ENCODE peak calls at places on chromosomes 1 and 21, in seven cellular contexts. One of them, this sample, is unnamed. For H3K27me3, the result is how much of the 10 kb centered on the place peaks cover.

GRCh38 chr1:175168782-175169181 is 23.8 kb downstream of the KIAA0040 start:
- DNase-seq in PC-3: no peak
- DNase-seq in H1: no peak
- DNase-seq in lower lobe of right lung: no peak
- DNase-seq in IMR-90: no peak
- DNase-seq in left lung: no peak
- DNase-seq in brain microvascular endothelial cell: no peak
- DNase-seq in this sample: no peak

GRCh38 chr1:2108213-2108876 is 58.1 kb downstream of the PRKCZ start:
- DNase-seq in PC-3: peak
- DNase-seq in H1: peak
- DNase-seq in lower lobe of right lung: peak
- DNase-seq in IMR-90: peak
- DNase-seq in left lung: peak
- DNase-seq in brain microvascular endothelial cell: peak
- DNase-seq in this sample: no peak

GRCh38 chr1:182789138-182790076 is at the start of gene NPL:
- DNase-seq in PC-3: peak
- DNase-seq in H1: peak
- DNase-seq in lower lobe of right lung: peak
- DNase-seq in IMR-90: peak
- DNase-seq in left lung: peak
- DNase-seq in brain microvascular endothelial cell: peak
- DNase-seq in this sample: no peak

GRCh38 chr1:89405275-89405929 is 41.5 kb downstream of the GBP6 start:
- DNase-seq in PC-3: no peak
- DNase-seq in H1: peak
- DNase-seq in lower lobe of right lung: no peak
- DNase-seq in IMR-90: no peak
- DNase-seq in left lung: no peak
- DNase-seq in brain microvascular endothelial cell: no peak
- DNase-seq in this sample: no peak

GRCh38 chr1:168582690-168583325 is 6.4 kb downstream of the XCL1 start:
- DNase-seq in PC-3: peak
- DNase-seq in H1: no peak
- DNase-seq in lower lobe of right lung: no peak
- DNase-seq in IMR-90: peak
- DNase-seq in left lung: no peak
- DNase-seq in brain microvascular endothelial cell: no peak
- DNase-seq in this sample: no peak

GRCh38 chr1:159924025-159924790 is 1.1 kb downstream of the TAGLN2 start:
- DNase-seq in PC-3: peak
- DNase-seq in H1: no peak
- DNase-seq in lower lobe of right lung: peak
- DNase-seq in IMR-90: peak
- DNase-seq in left lung: peak
- DNase-seq in brain microvascular endothelial cell: peak
- DNase-seq in this sample: peak

GRCh38 chr1:22877980-22878379 is 94.7 kb downstream of the LACTBL1 start:
- DNase-seq in PC-3: no peak
- DNase-seq in H1: no peak
- DNase-seq in lower lobe of right lung: no peak
- DNase-seq in IMR-90: no peak
- DNase-seq in left lung: no peak
- DNase-seq in brain microvascular endothelial cell: no peak
- DNase-seq in this sample: no peak

GRCh38 chr21:43802713-43803313 is 13.4 kb downstream of the RRP1 start:
- DNase-seq in PC-3: no peak
- DNase-seq in H1: no peak
- DNase-seq in lower lobe of right lung: no peak
- DNase-seq in IMR-90: no peak
- DNase-seq in left lung: no peak
- DNase-seq in brain microvascular endothelial cell: no peak
- DNase-seq in this sample: no peak

GRCh38 chr1:221598122-221598521 is 143.8 kb downstream of the DUSP10 start:
- DNase-seq in PC-3: no peak
- DNase-seq in H1: no peak
- DNase-seq in lower lobe of right lung: no peak
- DNase-seq in IMR-90: no peak
- DNase-seq in left lung: no peak
- DNase-seq in brain microvascular endothelial cell: no peak
- DNase-seq in this sample: no peak

GRCh38 chr1:4216231-4216630 is 316.2 kb upstream of the C1orf174 start:
- DNase-seq in PC-3: no peak
- DNase-seq in H1: no peak
- DNase-seq in lower lobe of right lung: no peak
- DNase-seq in IMR-90: no peak
- DNase-seq in left lung: no peak
- DNase-seq in brain microvascular endothelial cell: no peak
- DNase-seq in this sample: no peak

GRCh38 chr1:175841613-175842234 is 98.3 kb upstream of the TNR start:
- DNase-seq in PC-3: no peak
- DNase-seq in H1: no peak
- DNase-seq in lower lobe of right lung: no peak
- DNase-seq in IMR-90: no peak
- DNase-seq in left lung: no peak
- DNase-seq in brain microvascular endothelial cell: no peak
- DNase-seq in this sample: no peak

GRCh38 chr1:40769815-40770214 is 13.8 kb upstream of the KCNQ4 start:
- DNase-seq in PC-3: no peak
- DNase-seq in H1: no peak
- DNase-seq in lower lobe of right lung: no peak
- DNase-seq in IMR-90: no peak
- DNase-seq in left lung: no peak
- DNase-seq in brain microvascular endothelial cell: no peak
- DNase-seq in this sample: no peak

GRCh38 chr1:218380125-218380977 is 35.2 kb downstream of the TGFB2 start:
- DNase-seq in PC-3: peak
- DNase-seq in H1: no peak
- DNase-seq in lower lobe of right lung: peak
- DNase-seq in IMR-90: peak
- DNase-seq in left lung: no peak
- DNase-seq in brain microvascular endothelial cell: peak
- DNase-seq in this sample: peak

GRCh38 chr21:27275294-27275927 is 308.5 kb upstream of the ADAMTS5 start:
- DNase-seq in PC-3: peak
- DNase-seq in H1: no peak
- DNase-seq in lower lobe of right lung: no peak
- DNase-seq in IMR-90: peak
- DNase-seq in left lung: no peak
- DNase-seq in brain microvascular endothelial cell: peak
- DNase-seq in this sample: peak

GRCh38 chr1:36802018-36802417 is 232.3 kb downstream of the GRIK3 start:
- DNase-seq in PC-3: no peak
- DNase-seq in H1: no peak
- DNase-seq in lower lobe of right lung: no peak
- DNase-seq in IMR-90: no peak
- DNase-seq in left lung: no peak
- DNase-seq in brain microvascular endothelial cell: no peak
- DNase-seq in this sample: no peak

GRCh38 chr1:2921970-2922686 is 99.1 kb upstream of the ACTRT2 start:
- DNase-seq in PC-3: peak
- DNase-seq in H1: no peak
- DNase-seq in lower lobe of right lung: no peak
- DNase-seq in IMR-90: no peak
- DNase-seq in left lung: no peak
- DNase-seq in brain microvascular endothelial cell: no peak
- DNase-seq in this sample: no peak

GRCh38 chr1:88646852-88647645 is 37.0 kb upstream of the PKN2 start:
- DNase-seq in PC-3: no peak
- DNase-seq in H1: no peak
- DNase-seq in lower lobe of right lung: no peak
- DNase-seq in IMR-90: no peak
- DNase-seq in left lung: no peak
- DNase-seq in brain microvascular endothelial cell: no peak
- DNase-seq in this sample: no peak

DNA sequence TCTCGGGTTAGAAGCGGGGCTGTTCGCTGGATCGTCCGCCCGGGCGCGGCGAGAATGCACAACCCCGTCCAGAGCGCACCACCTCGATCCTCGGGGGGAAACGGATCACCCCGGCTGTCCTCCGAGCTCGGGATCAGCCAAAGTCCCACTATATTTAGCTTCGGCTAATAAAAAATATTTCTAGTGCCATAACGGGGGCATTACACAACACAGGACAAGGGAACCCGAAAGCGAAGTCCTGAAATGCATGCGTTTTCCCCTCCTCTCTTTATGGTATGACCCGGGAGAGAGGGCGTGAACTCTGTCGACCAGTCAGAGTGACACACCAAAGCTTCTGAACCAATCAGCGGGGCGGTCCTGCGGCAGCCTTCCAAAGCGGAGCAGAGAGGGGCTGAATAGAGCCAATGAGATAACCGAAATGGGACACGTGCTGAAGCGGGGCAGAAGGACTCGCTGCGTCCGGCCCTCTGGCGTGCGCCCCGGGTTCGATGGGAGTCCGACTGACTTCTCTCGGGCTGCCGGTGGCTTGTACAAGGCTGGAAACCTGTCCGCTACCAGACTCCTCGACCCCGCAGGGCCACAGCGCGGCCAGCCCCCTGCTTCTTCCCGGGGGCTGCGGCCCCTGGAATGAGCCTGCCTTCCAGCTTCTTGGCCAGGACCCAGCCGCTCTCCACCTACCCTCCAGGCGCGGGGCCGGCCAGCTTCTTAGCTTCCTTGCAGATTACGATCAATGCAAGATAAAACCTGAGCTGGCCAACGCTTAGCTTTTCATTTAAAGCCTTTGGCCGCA is at the start of gene ALDH4A1:
- DNase-seq in PC-3: peak
- DNase-seq in H1: peak
- DNase-seq in lower lobe of right lung: peak
- DNase-seq in IMR-90: peak
- DNase-seq in left lung: peak
- DNase-seq in brain microvascular endothelial cell: peak
- DNase-seq in this sample: peak
- TF ChIP-seq CTCF in PC-3: no peak
- TF ChIP-seq CTCF in H1: no peak
- TF ChIP-seq CTCF in lower lobe of right lung: no peak
- TF ChIP-seq CTCF in IMR-90: no peak
- TF ChIP-seq CTCF in left lung: no peak
- TF ChIP-seq CTCF in brain microvascular endothelial cell: no peak
- TF ChIP-seq CTCF in this sample: no peak

DNA sequence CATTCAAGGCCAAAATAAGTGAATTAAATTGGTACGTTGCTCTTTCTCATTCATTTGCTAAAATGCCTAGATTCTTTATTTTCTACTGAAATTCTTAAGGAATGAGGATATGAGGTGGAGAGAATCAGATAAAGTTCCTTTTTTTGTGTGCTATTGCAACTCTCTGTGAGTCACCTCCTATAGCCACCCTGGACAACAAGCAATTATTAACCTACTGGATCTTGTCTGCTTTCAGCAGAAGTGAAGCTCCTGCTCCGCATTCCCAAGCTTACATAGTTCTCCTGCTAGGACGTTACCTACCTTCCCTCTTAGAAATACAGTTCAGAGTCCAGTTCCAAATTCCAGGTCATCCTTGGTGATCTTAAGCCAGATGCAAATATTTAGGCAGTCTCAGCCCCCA is 4.8 kb upstream of the KCNJ6 start:
- DNase-seq in PC-3: peak
- DNase-seq in H1: no peak
- DNase-seq in lower lobe of right lung: no peak
- DNase-seq in IMR-90: peak
- DNase-seq in left lung: no peak
- DNase-seq in brain microvascular endothelial cell: no peak
- DNase-seq in this sample: no peak
- H3K27me3 ChIP-seq in PC-3: under half
- H3K27me3 ChIP-seq in H1: under half
- H3K27me3 ChIP-seq in lower lobe of right lung: under half
- H3K27me3 ChIP-seq in IMR-90: under half
- H3K27me3 ChIP-seq in left lung: under half
- H3K27me3 ChIP-seq in brain microvascular endothelial cell: under half
- H3K27me3 ChIP-seq in this sample: under half

GRCh38 chr1:184608581-184608980 is 146.1 kb downstream of the EDEM3 start:
- DNase-seq in PC-3: no peak
- DNase-seq in H1: no peak
- DNase-seq in lower lobe of right lung: no peak
- DNase-seq in IMR-90: no peak
- DNase-seq in left lung: no peak
- DNase-seq in brain microvascular endothelial cell: no peak
- DNase-seq in this sample: no peak

GRCh38 chr1:184608990-184609389 is 145.7 kb downstream of the EDEM3 start:
- DNase-seq in PC-3: no peak
- DNase-seq in H1: no peak
- DNase-seq in lower lobe of right lung: no peak
- DNase-seq in IMR-90: no peak
- DNase-seq in left lung: no peak
- DNase-seq in brain microvascular endothelial cell: no peak
- DNase-seq in this sample: no peak

GRCh38 chr1:184606786-184607185 is 147.9 kb downstream of the EDEM3 start:
- DNase-seq in PC-3: no peak
- DNase-seq in H1: no peak
- DNase-seq in lower lobe of right lung: no peak
- DNase-seq in IMR-90: no peak
- DNase-seq in left lung: no peak
- DNase-seq in brain microvascular endothelial cell: no peak
- DNase-seq in this sample: no peak

GRCh38 chr1:184614667-184615066 is 140.0 kb downstream of the EDEM3 start:
- DNase-seq in PC-3: no peak
- DNase-seq in H1: no peak
- DNase-seq in lower lobe of right lung: no peak
- DNase-seq in IMR-90: no peak
- DNase-seq in left lung: no peak
- DNase-seq in brain microvascular endothelial cell: no peak
- DNase-seq in this sample: no peak

DNA sequence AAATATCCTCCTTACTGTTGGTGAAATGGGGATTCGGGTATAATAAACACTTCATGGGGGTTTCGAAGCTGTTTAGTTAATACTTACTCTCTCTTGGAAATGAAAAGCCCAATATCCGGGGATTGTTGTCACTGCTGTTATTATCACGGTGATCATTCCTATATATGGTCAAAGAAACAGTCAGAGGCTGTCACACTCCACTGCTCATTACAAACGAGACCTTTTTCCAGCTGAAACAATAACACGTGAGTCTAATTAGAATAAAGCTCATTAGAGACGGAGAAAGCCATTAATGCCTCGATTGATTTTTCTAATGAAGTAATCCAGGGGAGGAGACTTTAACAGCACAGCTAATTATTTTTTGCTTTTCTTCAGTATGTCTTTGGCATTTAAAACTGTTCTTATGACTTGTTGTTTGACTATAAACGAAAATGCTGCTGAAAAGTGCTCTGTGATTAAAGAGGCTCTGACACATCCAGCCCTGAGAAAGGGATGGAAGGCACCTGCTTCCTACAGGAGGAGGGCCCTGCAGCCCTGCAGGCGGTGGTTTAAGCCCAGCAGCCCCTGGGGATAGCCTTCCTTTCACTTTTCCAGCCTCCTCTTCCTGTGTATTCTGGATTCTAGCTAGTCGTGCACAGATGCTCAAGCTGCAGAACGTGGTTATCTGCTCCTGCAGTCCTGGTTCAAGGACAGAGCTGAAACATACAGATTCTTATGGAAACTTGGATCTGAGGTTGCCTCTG is 143.6 kb downstream of the EDEM3 start:
- DNase-seq in PC-3: no peak
- DNase-seq in H1: no peak
- DNase-seq in lower lobe of right lung: no peak
- DNase-seq in IMR-90: no peak
- DNase-seq in left lung: no peak
- DNase-seq in brain microvascular endothelial cell: no peak
- DNase-seq in this sample: no peak
- H3K4me3 ChIP-seq in PC-3: no peak
- H3K4me3 ChIP-seq in H1: no peak
- H3K4me3 ChIP-seq in lower lobe of right lung: peak
- H3K4me3 ChIP-seq in IMR-90: no peak
- H3K4me3 ChIP-seq in left lung: no peak
- H3K4me3 ChIP-seq in brain microvascular endothelial cell: no peak
- H3K4me3 ChIP-seq in this sample: no peak

GRCh38 chr1:90850925-90851710 is 134.0 kb upstream of the BARHL2 start:
- DNase-seq in PC-3: peak
- DNase-seq in H1: peak
- DNase-seq in lower lobe of right lung: peak
- DNase-seq in IMR-90: peak
- DNase-seq in left lung: peak
- DNase-seq in brain microvascular endothelial cell: peak
- DNase-seq in this sample: peak
- TF ChIP-seq CTCF in PC-3: peak
- TF ChIP-seq CTCF in H1: peak
- TF ChIP-seq CTCF in lower lobe of right lung: peak
- TF ChIP-seq CTCF in IMR-90: peak
- TF ChIP-seq CTCF in left lung: peak
- TF ChIP-seq CTCF in brain microvascular endothelial cell: peak
- TF ChIP-seq CTCF in this sample: peak